ENCODE peak calls at places on chromosomes 16 and 17, in four cellular contexts. Y is K562, S is GM12878, G is H1. L is an unnamed sample.

GRCh38 chr16:85313541-85314208 is 201.4 kb upstream of the CIBAR2 start:
- DNase-seq in S (no peak), Y (no peak), G (no peak), L (no peak)

GRCh38 chr16:180921-181667 is 835 bp downstream of the HBQ1 start:
- DNase-seq in S (peak; percentile 7), Y (peak; percentile 95), G (peak; percentile 99), L (peak; percentile 76)

GRCh38 chr17:9273334-9274118 is 252.2 kb downstream of the NTN1 start:
- DNase-seq in Y (no peak), S (no peak), G (no peak), L (no peak)

GRCh38 chr17:7561589-7562207 is at the start of gene SENP3:
- DNase-seq in Y (peak; percentile 91), G (peak; percentile 95), S (no peak), L (peak; percentile 77)

GRCh38 chr17:62819511-62820221 is 11.6 kb upstream of the MARCHF10 start:
- DNase-seq in S (no peak), G (no peak), Y (no peak), L (peak; percentile 78)

GRCh38 chr16:12518238-12519004 is 285.3 kb downstream of the CPPED1 start:
- DNase-seq in S (no peak), Y (no peak), G (no peak), L (no peak)

GRCh38 chr16:71467810-71468209 is 5.8 kb upstream of the ZNF23 start:
- DNase-seq in G (no peak), Y (peak; percentile 67), S (no peak), L (peak; percentile 37)

GRCh38 chr17:16027708-16028584 is 28.3 kb downstream of the TTC19 start:
- DNase-seq in G (no peak), S (peak; percentile 19), Y (peak; percentile 67), L (peak; percentile 48)

GRCh38 chr17:27888945-27889344 is 4.2 kb downstream of the LYRM9 start:
- DNase-seq in G (peak; percentile 55), Y (no peak), S (no peak), L (peak; percentile 69)

GRCh38 chr16:77191259-77191969 is 424 bp downstream of the MON1B start:
- DNase-seq in Y (peak; percentile 65), S (no peak), G (no peak), L (no peak)

GRCh38 chr16:77190478-77191258 is at the start of gene MON1B:
- DNase-seq in Y (peak; percentile 97), G (peak; percentile 89), S (peak; percentile 96), L (peak; percentile 99)

GRCh38 chr16:77194295-77195231 is 3.6 kb downstream of the MON1B start:
- DNase-seq in S (no peak), G (peak; percentile 20), Y (no peak), L (no peak)

GRCh38 chr16:77193377-77193776 is 2.4 kb downstream of the MON1B start:
- DNase-seq in G (no peak), Y (no peak), S (no peak), L (no peak)

DNA sequence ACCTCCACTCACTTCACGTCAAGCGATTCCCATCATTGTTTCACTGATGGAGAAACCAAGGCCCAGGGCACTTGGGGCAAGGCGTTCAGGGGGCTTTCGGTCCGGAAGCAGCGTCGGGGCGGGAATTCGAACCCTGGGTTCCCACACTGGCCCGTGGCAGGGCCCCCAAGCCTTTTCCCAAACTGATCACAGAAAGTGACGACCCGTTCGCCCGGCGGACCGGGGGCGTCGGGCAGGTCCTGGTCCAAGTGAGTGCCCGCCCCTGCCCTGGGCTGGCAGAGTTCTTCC is 856 bp upstream of the MON1B start:
- DNase-seq in S (no peak), Y (no peak), G (no peak), L (no peak)
- TF ChIP-seq CBX5 in S (no peak), Y (no peak), G (no peak), L (no peak)

GRCh38 chr16:2511128-2511785 is 2.5 kb upstream of the ATP6V0C start:
- DNase-seq in Y (peak; percentile 87), S (no peak), G (no peak), L (no peak)
- TF ChIP-seq CBX5 in Y (no peak), S (no peak), G (no peak), L (no peak)

DNA sequence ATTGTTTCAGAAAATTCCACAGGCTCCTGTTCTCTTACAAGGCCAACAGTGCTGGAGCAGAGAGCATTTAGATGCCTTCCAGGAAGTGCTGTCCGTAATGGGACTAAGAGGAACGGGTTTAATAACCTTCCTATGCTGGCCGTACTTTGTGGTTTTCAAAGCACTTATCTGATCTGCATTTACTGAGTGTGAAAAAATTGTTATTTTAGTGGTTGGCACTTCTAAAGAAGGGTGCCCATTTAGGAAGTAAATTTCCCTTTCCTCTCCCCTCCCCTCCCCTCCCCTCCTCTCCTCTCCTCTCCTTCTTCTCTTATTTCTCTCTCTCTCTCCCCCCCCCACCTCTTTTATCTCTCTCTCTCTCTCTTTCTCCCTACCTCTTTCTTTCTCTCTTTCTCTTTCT is 72.0 kb upstream of the DNAJA2 start:
- DNase-seq in Y (no peak), S (no peak), G (no peak), L (no peak)
- TF ChIP-seq CBX5 in Y (no peak), S (no peak), G (no peak), L (no peak)

DNA sequence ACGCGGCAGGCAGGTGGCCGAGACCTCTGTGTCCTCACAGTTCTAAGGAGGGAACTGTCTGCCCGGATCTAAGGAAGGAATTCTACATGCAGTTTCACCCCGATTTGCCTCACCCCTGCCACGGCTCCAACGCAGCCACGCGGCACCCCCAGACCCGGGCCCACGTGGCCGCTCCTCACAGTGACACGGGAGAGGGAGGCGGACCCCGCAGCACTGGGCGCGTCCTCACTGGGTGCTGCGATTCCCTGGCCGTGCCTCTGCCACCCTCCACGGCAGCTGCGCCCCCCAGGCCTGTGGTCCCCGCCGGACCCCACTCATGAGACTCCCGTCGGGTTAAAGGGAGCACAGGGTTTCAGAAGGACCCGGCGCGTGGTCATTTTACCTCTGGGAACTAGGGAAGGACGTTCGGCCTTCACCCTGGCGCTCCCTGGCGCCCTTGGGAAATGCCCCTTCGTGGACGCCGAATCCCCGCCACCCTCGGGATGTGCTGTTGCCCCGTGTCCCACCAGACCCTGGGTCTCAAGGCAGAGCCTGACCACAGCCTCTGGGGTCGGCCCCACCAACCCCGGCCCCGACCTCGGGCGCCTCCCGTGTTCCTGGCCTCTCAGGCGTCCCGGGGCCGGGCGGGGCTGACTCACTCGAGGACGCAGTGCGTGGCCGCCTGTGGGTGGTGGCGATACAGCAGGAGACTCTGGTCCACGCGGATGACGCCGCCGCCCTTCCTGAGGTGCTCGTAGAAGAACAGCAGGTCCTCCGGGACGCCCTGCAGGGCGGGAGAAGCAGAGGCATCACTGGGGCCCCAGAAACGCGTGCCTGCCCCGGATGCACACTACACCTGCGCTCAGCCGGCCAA is 118.8 kb upstream of the METRNL start:
- DNase-seq in Y (no peak), G (no peak), S (no peak), L (no peak)
- TF ChIP-seq CBX5 in Y (no peak), G (no peak), S (no peak), L (no peak)

GRCh38 chr16:65532846-65533245 is 411.0 kb upstream of the CDH11 start:
- DNase-seq in G (no peak), S (no peak), Y (no peak), L (no peak)
- TF ChIP-seq CBX5 in G (no peak), S (no peak), Y (no peak), L (no peak)

DNA sequence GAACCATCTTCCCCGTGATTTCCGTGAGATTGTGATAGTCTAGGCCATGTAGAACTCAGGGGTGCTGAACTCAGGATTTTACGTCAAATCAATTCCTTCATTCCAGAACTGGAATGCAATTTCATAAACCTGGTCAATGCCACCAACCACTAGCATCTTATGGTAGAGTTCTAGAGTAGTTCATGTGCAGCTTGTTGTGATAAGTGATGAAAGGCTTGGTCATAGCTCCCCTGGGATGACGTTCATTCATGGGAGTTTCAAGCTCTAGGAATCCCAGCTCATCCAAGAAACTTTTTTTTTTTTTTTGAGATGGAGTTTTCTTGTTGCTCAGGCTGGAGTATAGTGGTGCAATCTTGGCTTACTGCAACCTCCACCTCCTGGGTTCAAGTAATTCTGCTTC is 3.7 kb upstream of the DPEP2 start:
- DNase-seq in G (no peak), S (no peak), Y (no peak), L (no peak)
- TF ChIP-seq CBX5 in G (no peak), S (no peak), Y (no peak), L (no peak)

GRCh38 chr16:66519482-66519881 is 30.4 kb downstream of the TK2 start:
- DNase-seq in S (no peak), G (no peak), Y (no peak), L (no peak)
- TF ChIP-seq CBX5 in S (no peak), G (no peak), Y (no peak), L (no peak)

GRCh38 chr17:2853722-2854580 is 57.7 kb downstream of the RAP1GAP2 start:
- DNase-seq in Y (no peak), G (peak; percentile 69), S (no peak), L (no peak)

GRCh38 chr17:2852211-2852610 is 56.0 kb downstream of the RAP1GAP2 start:
- DNase-seq in S (no peak), Y (no peak), G (no peak), L (no peak)

GRCh38 chr17:2852729-2853110 is 56.5 kb downstream of the RAP1GAP2 start:
- DNase-seq in S (no peak), Y (no peak), G (peak; percentile 71), L (no peak)

GRCh38 chr17:2854662-2855061 is 58.4 kb downstream of the RAP1GAP2 start:
- DNase-seq in S (no peak), Y (no peak), G (no peak), L (no peak)

GRCh38 chr17:2853111-2853721 is 57.0 kb downstream of the RAP1GAP2 start:
- DNase-seq in S (no peak), G (peak; percentile 76), Y (no peak), L (no peak)
- TF ChIP-seq CBX5 in S (no peak), G (no peak), Y (no peak), L (no peak)

GRCh38 chr16:70392606-70393005 is 45.9 kb downstream of the DDX19A start:
- DNase-seq in S (no peak), Y (no peak), G (no peak), L (no peak)

GRCh38 chr16:70390774-70391173 is 44.1 kb downstream of the DDX19A start:
- DNase-seq in S (no peak), Y (no peak), G (no peak), L (no peak)

GRCh38 chr16:70388281-70388680 is 41.6 kb downstream of the DDX19A start:
- DNase-seq in G (no peak), Y (no peak), S (no peak), L (no peak)

GRCh38 chr16:70391881-70392481 is 45.3 kb downstream of the DDX19A start:
- DNase-seq in Y (no peak), G (no peak), S (no peak), L (no peak)

DNA sequence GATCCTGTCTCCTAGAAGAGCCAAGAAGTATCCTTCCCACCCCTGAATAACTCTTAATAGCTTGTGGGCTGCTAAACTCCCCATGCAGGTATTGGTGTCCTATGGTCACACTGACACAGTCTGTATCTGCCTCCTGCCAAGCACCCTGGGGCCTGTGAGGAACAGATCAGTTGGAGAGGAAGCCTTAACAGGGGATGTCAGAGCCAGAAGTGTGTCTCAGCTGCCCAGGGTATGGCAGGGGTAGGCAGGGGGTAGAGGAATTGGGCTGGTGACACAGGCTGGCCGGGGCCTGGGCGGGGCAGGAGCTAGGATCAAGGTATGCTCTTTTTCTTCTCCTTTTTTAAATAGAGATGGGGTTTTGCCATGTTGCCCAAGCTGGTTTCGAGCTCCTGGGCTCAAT is 44.7 kb downstream of the DDX19A start:
- DNase-seq in G (no peak), S (no peak), Y (no peak), L (no peak)
- TF ChIP-seq CBX5 in G (no peak), S (no peak), Y (no peak), L (no peak)